ENCODE peak calls at places on chromosome 7, in nine cellular contexts. N is AG09309, R is MM.1S, P is endothelial cell, J is right lobe of liver, X is epithelial cell of esophagus, C is mucosa of descending colon, B is tibial artery, D is tibial nerve. I is an unnamed sample.
A peak's percentile ranks its signal among the peaks of the same experiment; 100 is the strongest.

GRCh38 chr7:17844514-17845196 is 95.6 kb downstream of the SNX13 start:
- DNase-seq in N (no peak), R (no peak), P (no peak), J (no peak), X (no peak), C (no peak), B (no peak), D (no peak), I (no peak)

GRCh38 chr7:130180571-130180971 is 24.6 kb downstream of the TMEM209 start:
- DNase-seq in N (no peak), R (no peak), P (no peak), J (no peak), X (peak; percentile 86), C (no peak), B (no peak), D (no peak), I (no peak)

GRCh38 chr7:28572321-28573058 is 160.2 kb downstream of the CREB5 start:
- DNase-seq in N (no peak), R (no peak), P (no peak), J (no peak), X (no peak), C (no peak), B (no peak), D (no peak), I (no peak)

GRCh38 chr7:111486472-111487142 is 75.7 kb downstream of the IMMP2L start:
- DNase-seq in N (peak; percentile 13), R (peak; percentile 53), P (peak; percentile 9), J (no peak), X (peak; percentile 61), C (no peak), B (no peak), D (no peak), I (peak; percentile 35)

GRCh38 chr7:18648849-18649758 is 153.6 kb downstream of the HDAC9 start:
- DNase-seq in N (no peak), R (no peak), P (no peak), J (no peak), X (no peak), C (no peak), B (no peak), D (no peak), I (no peak)

GRCh38 chr7:40761757-40762342 is 627.0 kb downstream of the SUGCT start:
- DNase-seq in N (no peak), R (no peak), P (no peak), J (no peak), X (peak; percentile 12), C (no peak), B (no peak), D (no peak), I (no peak)

GRCh38 chr7:44377681-44378421 is 52.5 kb upstream of the CAMK2B start:
- DNase-seq in N (no peak), R (no peak), P (no peak), J (no peak), X (peak; percentile 73), C (no peak), B (peak; percentile 51), D (no peak), I (peak; percentile 78)

GRCh38 chr7:105896407-105896842 is 20.0 kb upstream of the ATXN7L1 start:
- DNase-seq in N (no peak), R (no peak), P (no peak), J (no peak), X (no peak), C (peak; percentile 41), B (no peak), D (no peak), I (no peak)

GRCh38 chr7:20508109-20508508 is 107.4 kb upstream of the ABCB5 start:
- DNase-seq in N (no peak), R (no peak), P (no peak), J (no peak), X (peak; percentile 19), C (no peak), B (no peak), D (no peak), I (no peak)

GRCh38 chr7:26308551-26308950 is 16.9 kb downstream of the SNX10 start:
- DNase-seq in N (no peak), R (no peak), P (no peak), J (no peak), X (no peak), C (no peak), B (no peak), D (no peak), I (no peak)

GRCh38 chr7:137916564-137916963 is 69.8 kb upstream of the DGKI start:
- DNase-seq in N (no peak), R (no peak), P (no peak), J (no peak), X (no peak), C (no peak), B (no peak), D (no peak), I (no peak)

DNA sequence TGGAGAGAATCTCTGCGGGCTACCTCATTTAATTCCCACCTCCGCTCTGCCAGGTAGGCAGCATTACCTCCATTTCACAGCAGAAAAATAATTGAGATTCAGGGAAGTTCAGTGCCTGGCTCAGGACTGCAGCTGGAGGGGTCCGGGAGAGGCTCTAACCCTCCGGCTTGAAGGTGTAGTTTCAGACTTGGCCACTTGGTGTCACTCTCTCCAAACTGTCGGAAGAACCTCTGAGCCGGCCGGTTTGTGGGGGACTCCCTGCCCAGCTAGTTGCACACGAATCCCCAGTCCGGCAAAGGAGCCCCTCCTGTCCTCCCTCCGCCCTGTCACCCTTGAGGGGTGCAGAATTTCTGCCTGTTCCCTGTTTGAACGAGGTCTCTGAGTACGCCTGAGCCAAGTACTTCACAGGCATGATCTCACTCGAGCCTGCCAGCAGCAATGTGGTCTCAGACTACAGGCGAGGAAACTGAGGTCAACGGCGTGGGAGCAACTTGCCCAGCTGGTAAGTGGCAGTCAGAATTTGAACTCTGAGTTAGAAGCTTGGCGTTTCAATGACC is 144.7 kb upstream of the ZNF716 start:
- DNase-seq in N (no peak), R (no peak), P (no peak), J (no peak), X (no peak), C (no peak), B (no peak), D (no peak), I (no peak)
- TF ChIP-seq CTCF in N (no peak), R (peak; percentile 24), P (peak; percentile 47), J (peak; percentile 63), X (no peak), C (no peak), B (no peak), D (no peak), I (no peak)

DNA sequence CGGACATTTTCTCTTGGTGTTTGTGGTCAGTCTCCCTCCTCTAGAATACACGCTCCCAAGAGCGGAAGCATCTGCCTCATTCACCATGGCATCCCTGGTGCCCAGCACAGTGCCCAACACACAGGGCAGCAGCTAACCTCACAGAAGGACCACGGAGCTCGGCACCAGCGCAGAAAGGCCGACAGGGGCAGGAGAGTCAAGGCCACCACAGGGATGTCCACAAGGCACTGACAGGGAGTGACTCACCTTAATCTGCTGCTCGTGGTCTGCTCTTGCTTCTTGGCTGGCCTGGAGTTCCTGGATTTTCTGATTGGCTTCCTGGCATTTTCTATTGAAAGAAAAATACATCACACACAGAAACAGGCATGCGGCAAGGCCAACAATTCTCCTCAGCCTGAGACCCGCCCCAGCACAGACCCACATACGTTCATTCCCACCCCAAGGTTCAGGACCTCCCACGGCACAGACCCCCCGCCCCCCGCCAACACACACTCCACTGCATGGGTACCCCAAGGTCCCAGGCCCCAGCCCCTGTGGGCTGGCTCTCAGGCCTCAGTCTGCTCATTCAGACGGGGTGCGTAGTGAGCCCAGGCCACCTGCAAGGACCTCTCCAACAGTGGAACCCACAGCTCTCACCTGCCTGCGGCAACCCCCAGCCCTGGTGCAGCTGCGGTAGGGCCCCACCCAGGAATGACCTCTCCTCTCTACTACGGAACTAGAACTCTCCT is 14.9 kb downstream of the MAD1L1 start:
- DNase-seq in N (no peak), R (no peak), P (no peak), J (no peak), X (no peak), C (no peak), B (no peak), D (no peak), I (no peak)
- TF ChIP-seq CTCF in N (no peak), R (no peak), P (no peak), J (no peak), X (no peak), C (no peak), B (no peak), D (no peak), I (no peak)

DNA sequence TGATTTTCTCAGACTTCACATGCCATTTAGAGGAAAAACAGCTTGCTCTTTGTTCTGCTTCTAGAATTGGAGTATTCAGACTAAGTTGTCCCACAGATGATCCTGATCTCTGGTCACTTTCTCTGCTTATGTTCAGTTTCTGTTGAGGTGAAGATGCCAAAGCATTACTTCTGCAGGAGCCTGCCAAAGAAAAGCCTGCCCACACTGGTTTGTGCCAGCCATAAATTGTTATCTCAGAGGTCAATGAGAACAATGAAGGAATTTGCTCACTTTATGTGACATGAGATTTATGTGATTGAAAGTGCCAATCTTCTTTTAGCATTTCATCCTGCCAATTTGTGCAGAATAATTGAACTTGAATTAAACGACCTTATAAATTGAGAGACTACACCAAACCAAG is 163.6 kb downstream of the CDK14 start:
- DNase-seq in N (no peak), R (no peak), P (no peak), J (no peak), X (no peak), C (no peak), B (no peak), D (no peak), I (no peak)
- TF ChIP-seq CTCF in N (no peak), R (no peak), P (no peak), J (no peak), X (no peak), C (no peak), B (no peak), D (no peak), I (no peak)

GRCh38 chr7:132380065-132380464 is 196.2 kb downstream of the PLXNA4 start:
- DNase-seq in N (peak; percentile 73), R (no peak), P (no peak), J (no peak), X (no peak), C (no peak), B (peak; percentile 75), D (peak; percentile 18), I (no peak)
- TF ChIP-seq CTCF in N (no peak), R (no peak), P (no peak), J (no peak), X (no peak), C (no peak), B (no peak), D (no peak), I (no peak)

GRCh38 chr7:108246227-108246837 is 116.2 kb upstream of the LAMB4 start:
- DNase-seq in N (peak; percentile 88), R (peak; percentile 44), P (no peak), J (no peak), X (peak; percentile 91), C (no peak), B (no peak), D (no peak), I (no peak)
- TF ChIP-seq CTCF in N (no peak), R (no peak), P (no peak), J (no peak), X (no peak), C (no peak), B (no peak), D (no peak), I (peak; percentile 19)